ENCODE peak calls at places on chromosome 21, in six cellular contexts. One of them, this sample, is unnamed.

GRCh38 chr21:34029724-34030528 is 43.5 kb upstream of the MRPS6 start:
- DNase-seq in ovary: no peak
- DNase-seq in WTC11: peak; percentile 62
- DNase-seq in CD8-positive, alpha-beta T cell: peak; percentile 18
- DNase-seq in CD4-positive, alpha-beta T cell: peak; percentile 21
- DNase-seq in progenitor cell of endocrine pancreas: no peak
- DNase-seq in this sample: no peak

GRCh38 chr21:38982096-38982495 is 176.4 kb downstream of the ETS2 start:
- DNase-seq in ovary: no peak
- DNase-seq in WTC11: peak; percentile 66
- DNase-seq in CD8-positive, alpha-beta T cell: no peak
- DNase-seq in CD4-positive, alpha-beta T cell: no peak
- DNase-seq in progenitor cell of endocrine pancreas: no peak
- DNase-seq in this sample: no peak

GRCh38 chr21:21818898-21819297 is 820.7 kb downstream of the NCAM2 start:
- DNase-seq in ovary: no peak
- DNase-seq in WTC11: no peak
- DNase-seq in CD8-positive, alpha-beta T cell: no peak
- DNase-seq in CD4-positive, alpha-beta T cell: no peak
- DNase-seq in progenitor cell of endocrine pancreas: no peak
- DNase-seq in this sample: no peak

GRCh38 chr21:41167348-41168342 is at the start of gene BACE2:
- DNase-seq in ovary: peak; percentile 80
- DNase-seq in WTC11: peak; percentile 69
- DNase-seq in CD8-positive, alpha-beta T cell: peak; percentile 22
- DNase-seq in CD4-positive, alpha-beta T cell: peak; percentile 22
- DNase-seq in progenitor cell of endocrine pancreas: peak; percentile 68
- DNase-seq in this sample: peak; percentile 77

GRCh38 chr21:41763398-41763931 is 3.4 kb downstream of the RIPK4 start:
- DNase-seq in ovary: no peak
- DNase-seq in WTC11: peak; percentile 46
- DNase-seq in CD8-positive, alpha-beta T cell: no peak
- DNase-seq in CD4-positive, alpha-beta T cell: no peak
- DNase-seq in progenitor cell of endocrine pancreas: no peak
- DNase-seq in this sample: no peak

GRCh38 chr21:34865922-34866271 is 183.2 kb downstream of the RUNX1 start:
- DNase-seq in ovary: no peak
- DNase-seq in WTC11: peak; percentile 65
- DNase-seq in CD8-positive, alpha-beta T cell: no peak
- DNase-seq in CD4-positive, alpha-beta T cell: no peak
- DNase-seq in progenitor cell of endocrine pancreas: no peak
- DNase-seq in this sample: no peak

GRCh38 chr21:35329940-35330670 is 281.0 kb upstream of the RUNX1 start:
- DNase-seq in ovary: no peak
- DNase-seq in WTC11: no peak
- DNase-seq in CD8-positive, alpha-beta T cell: no peak
- DNase-seq in CD4-positive, alpha-beta T cell: no peak
- DNase-seq in progenitor cell of endocrine pancreas: no peak
- DNase-seq in this sample: no peak

GRCh38 chr21:34890724-34891609 is 158.1 kb downstream of the RUNX1 start:
- DNase-seq in ovary: peak; percentile 26
- DNase-seq in WTC11: peak; percentile 42
- DNase-seq in CD8-positive, alpha-beta T cell: no peak
- DNase-seq in CD4-positive, alpha-beta T cell: no peak
- DNase-seq in progenitor cell of endocrine pancreas: no peak
- DNase-seq in this sample: peak; percentile 34

GRCh38 chr21:35231115-35231514 is 182.0 kb upstream of the RUNX1 start:
- DNase-seq in ovary: no peak
- DNase-seq in WTC11: no peak
- DNase-seq in CD8-positive, alpha-beta T cell: no peak
- DNase-seq in CD4-positive, alpha-beta T cell: no peak
- DNase-seq in progenitor cell of endocrine pancreas: no peak
- DNase-seq in this sample: no peak

GRCh38 chr21:18722193-18722592 is 318.6 kb upstream of the TMPRSS15 start:
- DNase-seq in ovary: no peak
- DNase-seq in WTC11: no peak
- DNase-seq in CD8-positive, alpha-beta T cell: no peak
- DNase-seq in CD4-positive, alpha-beta T cell: no peak
- DNase-seq in progenitor cell of endocrine pancreas: no peak
- DNase-seq in this sample: no peak
- TF ChIP-seq CTCF in ovary: no peak
- TF ChIP-seq CTCF in WTC11: no peak
- TF ChIP-seq CTCF in CD8-positive, alpha-beta T cell: no peak
- TF ChIP-seq CTCF in CD4-positive, alpha-beta T cell: no peak
- TF ChIP-seq CTCF in progenitor cell of endocrine pancreas: no peak
- TF ChIP-seq CTCF in this sample: no peak

GRCh38 chr21:25709684-25710265 is 24.9 kb downstream of the ATP5PF start:
- DNase-seq in ovary: no peak
- DNase-seq in WTC11: peak; percentile 13
- DNase-seq in CD8-positive, alpha-beta T cell: no peak
- DNase-seq in CD4-positive, alpha-beta T cell: no peak
- DNase-seq in progenitor cell of endocrine pancreas: no peak
- DNase-seq in this sample: no peak

GRCh38 chr21:25710550-25710949 is 24.2 kb downstream of the ATP5PF start:
- DNase-seq in ovary: no peak
- DNase-seq in WTC11: no peak
- DNase-seq in CD8-positive, alpha-beta T cell: no peak
- DNase-seq in CD4-positive, alpha-beta T cell: no peak
- DNase-seq in progenitor cell of endocrine pancreas: no peak
- DNase-seq in this sample: no peak

DNA sequence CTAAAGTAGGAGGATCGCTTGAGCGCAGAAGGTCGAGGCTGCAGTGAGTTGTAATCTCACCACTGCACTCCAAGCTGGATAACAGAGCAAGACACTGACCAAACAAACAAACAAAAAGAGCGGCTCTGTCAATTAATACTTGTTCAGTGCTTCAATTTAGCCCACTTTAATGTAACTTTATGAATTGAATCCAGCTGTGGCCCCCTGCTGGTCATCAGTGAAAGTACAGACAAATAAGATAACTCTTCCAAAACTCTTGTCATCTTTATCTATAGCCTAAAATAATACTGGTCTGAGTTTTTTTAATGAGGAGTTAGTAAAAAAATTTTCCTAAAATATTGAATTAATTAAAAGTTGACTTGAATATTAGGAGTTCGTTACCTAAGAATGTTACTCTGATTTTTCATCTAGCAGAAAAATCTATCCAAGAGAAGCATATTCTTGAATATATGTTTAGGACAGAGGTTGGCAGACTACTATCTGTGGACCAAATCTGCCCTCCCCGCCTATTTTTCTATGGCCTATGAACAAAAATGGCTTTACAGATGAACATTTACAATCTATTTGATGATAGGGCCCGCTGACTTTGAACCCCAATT is 26.1 kb downstream of the ATP5PF start:
- DNase-seq in ovary: peak; percentile 33
- DNase-seq in WTC11: peak; percentile 21
- DNase-seq in CD8-positive, alpha-beta T cell: peak; percentile 51
- DNase-seq in CD4-positive, alpha-beta T cell: peak; percentile 5
- DNase-seq in progenitor cell of endocrine pancreas: no peak
- DNase-seq in this sample: no peak
- TF ChIP-seq CTCF in ovary: peak; percentile 66
- TF ChIP-seq CTCF in WTC11: peak; percentile 73
- TF ChIP-seq CTCF in CD8-positive, alpha-beta T cell: peak; percentile 90
- TF ChIP-seq CTCF in CD4-positive, alpha-beta T cell: peak; percentile 96
- TF ChIP-seq CTCF in progenitor cell of endocrine pancreas: peak; percentile 95
- TF ChIP-seq CTCF in this sample: peak; percentile 94

GRCh38 chr21:37072988-37073416 is at the start of the genes PIGP and TTC3:
- DNase-seq in ovary: peak; percentile 98
- DNase-seq in WTC11: peak; percentile 84
- DNase-seq in CD8-positive, alpha-beta T cell: peak; percentile 94
- DNase-seq in CD4-positive, alpha-beta T cell: peak; percentile 98
- DNase-seq in progenitor cell of endocrine pancreas: peak; percentile 99
- DNase-seq in this sample: peak; percentile 99

GRCh38 chr21:37074195-37074510 is 1.1 kb downstream of the TTC3 start:
- DNase-seq in ovary: peak; percentile 61
- DNase-seq in WTC11: no peak
- DNase-seq in CD8-positive, alpha-beta T cell: no peak
- DNase-seq in CD4-positive, alpha-beta T cell: no peak
- DNase-seq in progenitor cell of endocrine pancreas: peak; percentile 20
- DNase-seq in this sample: no peak

GRCh38 chr21:37071561-37072238 is 1.2 kb downstream of the PIGP start:
- DNase-seq in ovary: peak; percentile 68
- DNase-seq in WTC11: no peak
- DNase-seq in CD8-positive, alpha-beta T cell: no peak
- DNase-seq in CD4-positive, alpha-beta T cell: no peak
- DNase-seq in progenitor cell of endocrine pancreas: no peak
- DNase-seq in this sample: no peak

GRCh38 chr21:37073417-37074194 is 552 bp downstream of the TTC3 start:
- DNase-seq in ovary: peak; percentile 73
- DNase-seq in WTC11: no peak
- DNase-seq in CD8-positive, alpha-beta T cell: peak; percentile 69
- DNase-seq in CD4-positive, alpha-beta T cell: peak; percentile 69
- DNase-seq in progenitor cell of endocrine pancreas: peak; percentile 51
- DNase-seq in this sample: peak; percentile 79

DNA sequence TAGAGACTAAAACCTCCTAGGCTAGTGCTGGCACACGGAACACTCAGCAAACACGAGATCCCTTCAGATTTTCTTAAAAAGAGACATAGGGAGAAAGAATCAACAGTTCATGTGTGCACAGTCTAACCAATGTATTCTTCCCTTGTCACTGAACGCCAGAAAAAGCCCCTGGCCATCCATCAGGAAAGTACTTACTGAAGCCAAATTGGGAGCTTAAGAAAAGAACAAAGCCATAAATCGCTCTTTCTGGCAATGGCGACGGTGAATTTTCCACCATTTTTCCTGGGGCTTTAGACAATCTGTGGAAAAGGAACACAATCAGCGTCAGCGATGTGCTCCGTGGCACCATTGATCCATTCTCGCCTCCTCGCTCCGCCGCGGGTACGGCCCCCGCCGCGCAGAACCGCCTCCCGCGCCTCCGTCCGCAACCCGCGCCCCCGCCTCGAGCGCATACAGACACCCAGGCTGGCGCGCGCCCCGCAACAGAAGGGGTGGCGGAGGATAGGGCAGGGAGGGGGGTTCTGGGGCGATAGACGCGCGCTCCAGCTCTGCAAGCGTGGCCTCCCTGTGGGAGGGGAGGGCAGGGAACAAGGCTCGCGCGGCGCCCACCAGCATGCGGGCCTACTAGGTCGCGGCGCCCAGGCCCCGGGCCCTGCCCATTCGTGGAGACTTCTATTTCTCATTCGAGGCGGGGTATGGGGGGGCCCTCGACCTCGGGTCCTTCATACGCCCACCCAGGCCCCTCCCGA is 458 bp downstream of the PIGP start:
- DNase-seq in ovary: peak; percentile 85
- DNase-seq in WTC11: peak; percentile 56
- DNase-seq in CD8-positive, alpha-beta T cell: peak; percentile 68
- DNase-seq in CD4-positive, alpha-beta T cell: peak; percentile 70
- DNase-seq in progenitor cell of endocrine pancreas: no peak
- DNase-seq in this sample: no peak
- TF ChIP-seq CTCF in ovary: no peak
- TF ChIP-seq CTCF in WTC11: no peak
- TF ChIP-seq CTCF in CD8-positive, alpha-beta T cell: no peak
- TF ChIP-seq CTCF in CD4-positive, alpha-beta T cell: no peak
- TF ChIP-seq CTCF in progenitor cell of endocrine pancreas: no peak
- TF ChIP-seq CTCF in this sample: no peak

DNA sequence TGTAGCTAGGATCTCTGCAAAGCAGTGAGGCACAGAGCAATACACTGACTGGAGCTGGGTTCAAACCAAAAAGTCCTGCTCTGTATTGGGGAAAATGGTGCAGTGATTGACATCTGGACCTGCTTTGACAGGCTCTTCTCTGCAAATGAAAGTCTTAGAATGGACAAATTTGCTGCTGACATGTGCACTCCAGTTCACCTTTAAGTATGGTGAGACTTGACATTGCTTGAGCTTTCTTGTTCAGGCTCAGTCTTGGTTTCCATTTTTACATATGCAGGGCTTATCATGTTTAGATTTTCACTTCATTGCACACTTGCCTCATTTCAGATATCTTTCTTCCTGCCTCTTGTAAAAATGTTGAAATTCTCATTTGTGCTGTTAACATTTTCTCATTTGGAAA is 1655.0 kb downstream of the MRPL39 start:
- DNase-seq in ovary: no peak
- DNase-seq in WTC11: no peak
- DNase-seq in CD8-positive, alpha-beta T cell: no peak
- DNase-seq in CD4-positive, alpha-beta T cell: no peak
- DNase-seq in progenitor cell of endocrine pancreas: no peak
- DNase-seq in this sample: no peak
- TF ChIP-seq CTCF in ovary: no peak
- TF ChIP-seq CTCF in WTC11: no peak
- TF ChIP-seq CTCF in CD8-positive, alpha-beta T cell: no peak
- TF ChIP-seq CTCF in CD4-positive, alpha-beta T cell: no peak
- TF ChIP-seq CTCF in progenitor cell of endocrine pancreas: no peak
- TF ChIP-seq CTCF in this sample: no peak

DNA sequence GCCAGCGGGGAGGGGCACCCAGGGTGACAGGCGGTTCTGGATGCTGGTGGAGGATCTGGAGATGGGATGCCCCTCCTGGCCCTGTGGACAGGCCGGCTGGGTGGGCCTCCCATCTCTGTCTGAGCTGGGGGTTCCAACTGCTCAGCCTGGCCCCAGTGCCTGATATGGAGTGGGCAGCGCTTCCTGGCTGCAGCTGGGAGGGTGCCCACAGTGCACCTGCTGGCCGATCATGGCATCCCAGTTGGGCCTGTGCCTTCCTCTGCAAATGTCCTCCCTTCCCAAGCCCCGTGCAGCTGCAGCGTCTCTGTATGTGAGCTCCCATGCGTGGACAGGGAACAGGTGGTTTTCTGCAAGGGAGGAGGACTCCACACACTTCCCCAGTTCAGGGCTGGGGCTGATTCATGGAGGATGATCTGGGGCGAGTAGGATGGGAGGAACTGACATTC is 2.1 kb downstream of the PFKL start:
- DNase-seq in ovary: no peak
- DNase-seq in WTC11: no peak
- DNase-seq in CD8-positive, alpha-beta T cell: no peak
- DNase-seq in CD4-positive, alpha-beta T cell: no peak
- DNase-seq in progenitor cell of endocrine pancreas: no peak
- DNase-seq in this sample: no peak
- TF ChIP-seq CTCF in ovary: no peak
- TF ChIP-seq CTCF in WTC11: no peak
- TF ChIP-seq CTCF in CD8-positive, alpha-beta T cell: no peak
- TF ChIP-seq CTCF in CD4-positive, alpha-beta T cell: no peak
- TF ChIP-seq CTCF in progenitor cell of endocrine pancreas: peak; percentile 6
- TF ChIP-seq CTCF in this sample: no peak